ENCODE peak calls at places on chromosomes 13 and 19, in eight cellular contexts. Z is PC-9, J is MM.1S, F is uterus, A is GM06990, Q is GM23248, I is mucosa of descending colon, L is IMR-90. K is an unnamed sample. For H3K36me3, the result is how much of the 10 kb centered on the place peaks cover.

GRCh38 chr19:54191671-54192453 is 754 bp downstream of the TSEN34 start:
- DNase-seq in Z (no peak), J (no peak), F (no peak), A (no peak), Q (peak), I (no peak), L (peak), K (no peak)

GRCh38 chr13:111423168-111423785 is 102.8 kb downstream of the TEX29 start:
- DNase-seq in Z (peak), J (no peak), F (no peak), A (no peak), Q (no peak), I (no peak), L (no peak), K (no peak)

GRCh38 chr13:46202188-46202795 is 9.4 kb upstream of the LRRC63 start:
- DNase-seq in Z (no peak), J (peak), F (no peak), A (no peak), Q (no peak), I (no peak), L (no peak), K (no peak)

GRCh38 chr13:112060899-112061366 is 6.0 kb upstream of the SOX1 start:
- DNase-seq in Z (no peak), J (no peak), F (no peak), A (no peak), Q (no peak), I (no peak), L (no peak), K (no peak)

GRCh38 chr13:32248789-32249188 is 66.4 kb downstream of the ZAR1L start:
- DNase-seq in Z (no peak), J (peak), F (no peak), A (no peak), Q (no peak), I (no peak), L (no peak), K (no peak)

GRCh38 chr13:42720858-42721219 is 60.5 kb upstream of the FAM216B start:
- DNase-seq in Z (no peak), J (no peak), F (no peak), A (no peak), Q (no peak), I (no peak), L (no peak), K (no peak)

GRCh38 chr13:49466240-49466914 is 22.3 kb downstream of the SETDB2 start:
- DNase-seq in Z (no peak), J (no peak), F (no peak), A (no peak), Q (no peak), I (no peak), L (no peak), K (no peak)

GRCh38 chr19:50492303-50493052 is 15.8 kb upstream of the GARIN5A start:
- DNase-seq in Z (no peak), J (no peak), F (no peak), A (no peak), Q (peak), I (no peak), L (no peak), K (no peak)

GRCh38 chr19:3942790-3943409 is 10.0 kb downstream of the NMRK2 start:
- DNase-seq in Z (no peak), J (no peak), F (no peak), A (no peak), Q (peak), I (no peak), L (no peak), K (no peak)

GRCh38 chr13:52711277-52711676 is 28.3 kb downstream of the CNMD start:
- DNase-seq in Z (no peak), J (no peak), F (no peak), A (no peak), Q (no peak), I (no peak), L (no peak), K (no peak)

GRCh38 chr19:2575734-2576481 is 100.0 kb downstream of the GADD45B start:
- DNase-seq in Z (no peak), J (no peak), F (peak), A (no peak), Q (peak), I (peak), L (peak), K (no peak)

GRCh38 chr13:23963184-23963931 is 66.1 kb upstream of the C1QTNF9B start:
- DNase-seq in Z (no peak), J (no peak), F (no peak), A (no peak), Q (no peak), I (no peak), L (no peak), K (no peak)

GRCh38 chr19:38193445-38193844 is 30.6 kb downstream of the DPF1 start:
- DNase-seq in Z (no peak), J (no peak), F (no peak), A (no peak), Q (no peak), I (no peak), L (no peak), K (no peak)

GRCh38 chr19:58353717-58354477 is 605 bp upstream of the A1BG start:
- DNase-seq in Z (no peak), J (no peak), F (no peak), A (no peak), Q (no peak), I (no peak), L (no peak), K (no peak)

GRCh38 chr19:1279782-1280341 is 4.5 kb downstream of the FAM174C start:
- DNase-seq in Z (peak), J (peak), F (peak), A (peak), Q (peak), I (peak), L (peak), K (peak)

GRCh38 chr19:13079542-13079986 is 23.1 kb downstream of the LYL1 start:
- DNase-seq in Z (peak), J (no peak), F (peak), A (no peak), Q (peak), I (peak), L (peak), K (no peak)

GRCh38 chr19:1041835-1042685 is 2.2 kb downstream of the ABCA7 start:
- DNase-seq in Z (no peak), J (no peak), F (no peak), A (no peak), Q (peak), I (peak), L (no peak), K (no peak)

GRCh38 chr13:100517135-100517534 is 71.5 kb downstream of the GGACT start:
- DNase-seq in Z (no peak), J (no peak), F (no peak), A (no peak), Q (no peak), I (peak), L (no peak), K (no peak)

GRCh38 chr19:34480971-34481821 is at the start of gene WTIP:
- DNase-seq in Z (peak), J (no peak), F (peak), A (no peak), Q (peak), I (peak), L (peak), K (peak)

GRCh38 chr13:22801402-22802003 is 379.3 kb upstream of the SGCG start:
- DNase-seq in Z (no peak), J (no peak), F (no peak), A (no peak), Q (peak), I (peak), L (peak), K (no peak)

GRCh38 chr19:3345850-3346460 is 20.4 kb upstream of the NFIC start:
- DNase-seq in Z (no peak), J (no peak), F (no peak), A (no peak), Q (no peak), I (no peak), L (no peak), K (no peak)

GRCh38 chr19:1245468-1245867 is 2.9 kb upstream of the MIDN start:
- DNase-seq in Z (no peak), J (no peak), F (no peak), A (no peak), Q (no peak), I (peak), L (no peak), K (no peak)

GRCh38 chr13:45500492-45501174 is 35.9 kb downstream of the COG3 start:
- DNase-seq in Z (peak), J (no peak), F (no peak), A (no peak), Q (peak), I (no peak), L (peak), K (no peak)

GRCh38 chr19:49210901-49211451 is 53.4 kb downstream of the TRPM4 start:
- DNase-seq in Z (no peak), J (no peak), F (no peak), A (no peak), Q (no peak), I (no peak), L (no peak), K (no peak)

GRCh38 chr13:91031508-91031907 is 316.0 kb upstream of the MIR17HG start:
- DNase-seq in Z (no peak), J (no peak), F (no peak), A (no peak), Q (no peak), I (no peak), L (no peak), K (no peak)

GRCh38 chr13:78736142-78736541 is 77.2 kb upstream of the OBI1 start:
- DNase-seq in Z (no peak), J (no peak), F (no peak), A (no peak), Q (peak), I (no peak), L (no peak), K (no peak)

GRCh38 chr13:37960427-37960826 is 90.9 kb upstream of the TRPC4 start:
- DNase-seq in Z (no peak), J (no peak), F (no peak), A (no peak), Q (peak), I (no peak), L (peak), K (no peak)

GRCh38 chr19:6352381-6353165 is 8.8 kb upstream of the CLPP start:
- DNase-seq in Z (no peak), J (no peak), F (no peak), A (no peak), Q (no peak), I (no peak), L (no peak), K (peak)

GRCh38 chr19:12885749-12886706 is 973 bp downstream of the KLF1 start:
- DNase-seq in Z (no peak), J (no peak), F (no peak), A (no peak), Q (no peak), I (peak), L (no peak), K (no peak)

GRCh38 chr13:70448820-70449219 is 340.6 kb upstream of the KLHL1 start:
- DNase-seq in Z (no peak), J (no peak), F (no peak), A (no peak), Q (no peak), I (no peak), L (no peak), K (no peak)

GRCh38 chr13:30593001-30593400 is 24.7 kb upstream of the USPL1 start:
- DNase-seq in Z (no peak), J (no peak), F (no peak), A (no peak), Q (no peak), I (no peak), L (no peak), K (no peak)

GRCh38 chr13:54110597-54110996 is 1082.0 kb downstream of the OLFM4 start:
- DNase-seq in Z (no peak), J (no peak), F (no peak), A (no peak), Q (no peak), I (no peak), L (no peak), K (no peak)

GRCh38 chr13:98267080-98267912 is 90.2 kb upstream of the RNF113B start:
- DNase-seq in Z (no peak), J (no peak), F (no peak), A (no peak), Q (peak), I (peak), L (peak), K (no peak)

GRCh38 chr13:45575146-45575829 is 40.3 kb downstream of the ERICH6B start:
- DNase-seq in Z (no peak), J (no peak), F (no peak), A (no peak), Q (peak), I (no peak), L (no peak), K (no peak)

GRCh38 chr19:49061445-49061844 is 3.2 kb downstream of the NTF4 start:
- DNase-seq in Z (no peak), J (no peak), F (no peak), A (peak), Q (no peak), I (no peak), L (no peak), K (no peak)

GRCh38 chr13:48078251-48078656 is 16.6 kb downstream of the MED4 start:
- DNase-seq in Z (no peak), J (peak), F (no peak), A (peak), Q (peak), I (peak), L (no peak), K (no peak)
- H3K36me3 ChIP-seq in Z (under half), J (under half), F (under half), A (under half), Q (half or more), I (under half), L (under half), K (under half)

DNA sequence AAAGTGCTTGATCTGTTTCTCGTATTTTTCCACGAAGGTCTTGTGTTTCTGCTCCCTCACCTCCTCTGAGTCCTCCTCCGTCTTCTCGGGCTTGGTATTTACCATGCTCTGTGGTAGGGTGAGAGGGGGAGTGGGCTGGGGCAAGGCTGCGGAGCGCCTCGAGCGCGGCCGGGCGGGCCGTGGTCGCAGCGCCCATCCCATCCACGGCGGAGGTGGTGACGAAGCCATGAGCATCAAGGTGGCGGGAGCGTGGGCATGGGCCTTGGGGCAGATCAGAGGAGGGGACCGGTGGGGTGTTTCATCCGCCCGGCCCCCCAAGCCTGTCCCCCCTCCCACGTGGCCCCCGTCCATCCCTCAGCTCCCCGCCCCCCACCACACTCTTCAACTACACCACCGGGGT is 7.9 kb downstream of the CDC37 start:
- DNase-seq in Z (no peak), J (no peak), F (no peak), A (no peak), Q (no peak), I (no peak), L (no peak), K (no peak)
- H3K36me3 ChIP-seq in Z (under half), J (under half), F (under half), A (under half), Q (under half), I (under half), L (half or more), K (under half)

GRCh38 chr19:35727053-35727955 is 9.5 kb downstream of the KMT2B start:
- DNase-seq in Z (no peak), J (no peak), F (no peak), A (no peak), Q (no peak), I (no peak), L (no peak), K (no peak)

GRCh38 chr19:35722897-35723296 is 5.1 kb downstream of the KMT2B start:
- DNase-seq in Z (no peak), J (no peak), F (no peak), A (no peak), Q (no peak), I (no peak), L (no peak), K (no peak)

GRCh38 chr19:35723671-35724070 is 5.9 kb downstream of the KMT2B start:
- DNase-seq in Z (no peak), J (no peak), F (no peak), A (no peak), Q (no peak), I (no peak), L (no peak), K (no peak)

GRCh38 chr19:35724560-35724959 is 6.8 kb downstream of the KMT2B start:
- DNase-seq in Z (no peak), J (no peak), F (no peak), A (no peak), Q (no peak), I (no peak), L (no peak), K (no peak)

GRCh38 chr19:35725216-35725861 is 7.5 kb downstream of the KMT2B start:
- DNase-seq in Z (no peak), J (no peak), F (no peak), A (no peak), Q (no peak), I (no peak), L (no peak), K (no peak)
- H3K36me3 ChIP-seq in Z (under half), J (under half), F (under half), A (half or more), Q (under half), I (under half), L (half or more), K (under half)

DNA sequence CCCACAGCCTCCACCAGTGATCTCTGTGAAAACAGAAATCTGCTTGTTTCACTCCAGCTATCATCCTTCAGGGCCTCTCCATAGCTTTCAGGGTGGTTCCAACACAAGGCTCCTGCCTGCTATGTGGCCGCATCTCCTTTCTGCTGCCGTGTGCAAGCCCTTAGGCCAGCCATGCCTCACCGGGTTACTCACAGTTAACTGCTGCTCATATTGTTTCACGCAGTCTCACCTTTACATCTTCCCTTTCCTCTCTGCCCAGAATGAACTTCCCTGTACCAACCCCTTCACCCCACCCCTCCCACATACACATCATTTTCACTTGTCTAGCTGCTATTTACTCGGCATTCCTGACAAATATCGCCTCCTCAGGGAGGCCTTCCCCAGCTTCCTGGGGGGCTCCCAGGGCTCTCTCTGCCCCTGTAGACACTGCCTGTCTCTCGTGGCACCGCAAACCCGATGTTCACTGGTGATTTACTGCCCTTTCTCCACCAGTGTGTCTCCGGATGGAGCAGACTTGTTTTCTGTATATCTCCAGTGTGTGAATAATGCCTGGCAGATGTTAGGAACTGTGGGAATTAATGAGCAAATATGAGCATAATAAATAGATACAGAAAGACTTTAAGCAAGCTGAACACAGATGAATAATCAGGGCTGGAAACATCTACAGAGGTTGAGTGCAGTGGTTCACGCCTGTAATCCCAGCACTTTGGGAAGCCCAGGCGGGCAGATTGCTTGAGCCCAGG is 39.3 kb upstream of the GPR183 start:
- DNase-seq in Z (no peak), J (no peak), F (no peak), A (no peak), Q (no peak), I (no peak), L (no peak), K (no peak)
- H3K36me3 ChIP-seq in Z (under half), J (under half), F (under half), A (under half), Q (under half), I (under half), L (under half), K (under half)

DNA sequence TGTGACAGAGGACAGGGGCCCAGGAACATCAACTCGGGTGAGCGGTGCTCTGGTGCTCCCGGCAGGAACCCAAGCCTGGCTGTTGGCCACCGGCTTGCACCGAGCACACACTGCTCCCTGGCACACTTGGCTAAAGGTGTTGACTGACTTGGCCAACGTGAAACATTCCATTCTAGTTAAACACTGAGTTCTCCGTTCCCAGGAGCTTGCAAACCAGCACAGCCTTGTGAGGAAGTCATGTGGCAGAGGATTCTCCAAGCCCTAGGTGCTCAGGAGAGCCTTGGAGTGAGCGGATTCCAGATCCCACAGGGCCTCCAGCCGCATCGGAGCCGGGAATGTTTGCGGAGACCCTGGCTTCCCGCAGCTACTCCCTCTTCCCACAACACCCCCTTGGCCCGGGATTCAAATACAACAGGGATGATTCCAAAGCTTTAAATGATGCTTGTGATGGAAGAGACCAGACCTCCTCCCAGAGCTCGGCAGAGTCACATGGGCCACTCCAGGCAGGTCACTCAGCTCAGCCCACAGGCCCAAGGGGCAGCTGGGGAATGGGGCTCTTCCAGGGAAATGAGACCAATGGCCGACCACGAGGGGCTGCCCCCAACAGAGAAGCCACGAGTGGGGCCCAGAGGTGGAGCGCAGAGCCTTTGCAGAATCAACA is 2.9 kb downstream of the C13orf46 start:
- DNase-seq in Z (peak), J (no peak), F (peak), A (no peak), Q (peak), I (peak), L (peak), K (peak)
- H3K36me3 ChIP-seq in Z (under half), J (under half), F (under half), A (under half), Q (under half), I (under half), L (half or more), K (under half)

DNA sequence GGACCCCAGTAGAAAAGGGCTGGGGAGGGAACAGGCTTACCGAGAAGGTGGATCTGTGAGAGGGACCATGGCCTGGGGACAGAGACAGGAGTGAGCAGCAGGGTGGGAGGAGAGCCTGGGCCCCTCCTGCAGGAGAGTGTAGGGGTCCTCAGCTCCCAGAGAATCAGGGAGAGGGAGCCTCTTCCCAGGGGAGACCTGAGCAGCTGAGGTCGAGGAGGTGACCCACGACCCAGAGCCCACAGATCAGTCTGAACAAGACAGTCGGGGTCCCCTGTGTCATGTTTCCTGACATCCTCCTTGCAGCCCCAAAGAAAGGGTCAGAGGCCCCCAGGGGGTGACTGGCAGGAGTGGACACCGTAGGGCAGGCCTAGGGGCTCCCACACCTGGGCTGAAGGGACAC is 6.7 kb downstream of the CEACAM4 start:
- DNase-seq in Z (no peak), J (no peak), F (no peak), A (no peak), Q (no peak), I (no peak), L (no peak), K (no peak)
- H3K36me3 ChIP-seq in Z (under half), J (under half), F (under half), A (under half), Q (under half), I (under half), L (under half), K (under half)

DNA sequence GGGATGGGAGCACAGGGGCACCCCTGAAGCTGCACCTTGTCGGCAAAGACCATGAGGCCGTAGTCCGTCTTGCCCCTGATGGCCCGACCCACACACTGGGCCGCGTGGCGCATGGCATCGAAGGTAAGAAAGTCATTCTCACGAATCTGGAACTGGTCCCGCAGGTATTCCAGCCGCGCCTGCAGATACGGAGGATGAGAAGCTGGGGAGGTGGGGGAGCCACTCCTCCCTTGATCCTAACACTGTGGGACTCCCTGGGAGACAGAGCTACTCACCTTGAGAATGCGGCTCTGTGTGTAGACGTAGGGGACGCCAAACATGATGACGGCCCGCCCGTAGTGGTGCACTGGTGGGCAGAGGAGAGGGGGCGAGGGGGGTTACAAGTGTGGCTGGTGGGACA is 11.9 kb downstream of the KLC3 start:
- DNase-seq in Z (no peak), J (no peak), F (no peak), A (no peak), Q (no peak), I (no peak), L (no peak), K (no peak)
- H3K36me3 ChIP-seq in Z (under half), J (under half), F (under half), A (under half), Q (under half), I (under half), L (half or more), K (under half)

K was measured in prostate gland.